ENCODE peak calls at places on chromosome 9, in seven cellular contexts. H is GM23338, E is A549, D is stromal cell of bone marrow, F is posterior vena cava, Z is ascending aorta, O is stomach. U is an unnamed sample.

GRCh38 chr9:94084314-94084713 is at the start of gene PTPDC1:
- DNase-seq in H (peak), E (no peak), D (peak), F (no peak), Z (no peak), O (no peak), U (peak)

GRCh38 chr9:116700882-116701836 is 14.1 kb downstream of the TRIM32 start:
- DNase-seq in H (no peak), E (no peak), D (no peak), F (no peak), Z (no peak), O (no peak), U (no peak)

GRCh38 chr9:71965403-71965802 is 54.0 kb downstream of the C9orf85 start:
- DNase-seq in H (no peak), E (no peak), D (no peak), F (no peak), Z (no peak), O (no peak), U (no peak)

GRCh38 chr9:129936222-129936621 is 101.0 kb downstream of the USP20 start:
- DNase-seq in H (peak), E (no peak), D (no peak), F (no peak), Z (no peak), O (no peak), U (no peak)

GRCh38 chr9:114431003-114431402 is 43.2 kb upstream of the AKNA start:
- DNase-seq in H (no peak), E (no peak), D (no peak), F (no peak), Z (no peak), O (no peak), U (no peak)

GRCh38 chr9:88011005-88011766 is 36.9 kb upstream of the CDK20 start:
- DNase-seq in H (peak), E (peak), D (peak), F (no peak), Z (no peak), O (no peak), U (peak)

GRCh38 chr9:99822596-99823391 is 1.1 kb downstream of the NR4A3 start:
- DNase-seq in H (peak), E (peak), D (peak), F (peak), Z (no peak), O (peak), U (peak)

GRCh38 chr9:110276827-110277226 is 20.5 kb upstream of the TXN start:
- DNase-seq in H (no peak), E (no peak), D (no peak), F (no peak), Z (no peak), O (no peak), U (no peak)

GRCh38 chr9:121637441-121638222 is 13.8 kb upstream of the DAB2IP start:
- DNase-seq in H (no peak), E (peak), D (no peak), F (no peak), Z (no peak), O (no peak), U (peak)

GRCh38 chr9:105127863-105128220 is 116.6 kb upstream of the SLC44A1 start:
- DNase-seq in H (no peak), E (no peak), D (no peak), F (no peak), Z (no peak), O (no peak), U (no peak)

GRCh38 chr9:27602107-27602836 is 29.0 kb upstream of the C9orf72 start:
- DNase-seq in H (no peak), E (no peak), D (no peak), F (no peak), Z (no peak), O (no peak), U (no peak)

GRCh38 chr9:128146591-128147120 is 2.6 kb upstream of the LCN2 start:
- DNase-seq in H (no peak), E (no peak), D (no peak), F (peak), Z (no peak), O (no peak), U (no peak)

GRCh38 chr9:14281136-14281795 is 32.7 kb downstream of the NFIB start:
- DNase-seq in H (no peak), E (no peak), D (no peak), F (no peak), Z (no peak), O (no peak), U (no peak)

U was measured in fibroblast of lung.